ENCODE peak calls at places on chromosomes 6 and 20, in nine cellular contexts. K, V, O, B, E, F, M, C and P are unnamed samples.

GRCh38 chr20:38970302-38970701 is 8.2 kb downstream of the DHX35 start:
- DNase-seq in F (no peak), K (no peak), E (peak; percentile 43), V (no peak), B (no peak), O (no peak), M (peak; percentile 43), C (no peak), P (no peak)

GRCh38 chr6:162385980-162386379 is 341.6 kb downstream of the PRKN start:
- DNase-seq in V (no peak), O (no peak), E (no peak), M (no peak), K (no peak), F (no peak), C (no peak), B (no peak), P (no peak)

GRCh38 chr20:24798930-24799705 is 150.0 kb upstream of the CST7 start:
- DNase-seq in K (no peak), M (no peak), V (no peak), B (peak; percentile 18), F (no peak), C (no peak), O (no peak), E (no peak), P (no peak)

GRCh38 chr20:49631074-49631716 is 63.3 kb upstream of the PTGIS start:
- DNase-seq in E (no peak), K (no peak), F (no peak), O (no peak), M (no peak), V (no peak), C (no peak), B (no peak), P (no peak)

GRCh38 chr6:136469154-136469553 is 81.1 kb downstream of the MAP7 start:
- DNase-seq in B (no peak), E (no peak), M (no peak), C (no peak), V (no peak), K (no peak), F (no peak), O (no peak), P (no peak)

GRCh38 chr6:15538766-15539165 is 124.1 kb downstream of the DTNBP1 start:
- DNase-seq in C (no peak), F (no peak), E (no peak), M (no peak), B (no peak), K (no peak), O (no peak), V (no peak), P (no peak)

GRCh38 chr6:43764767-43765166 is 5.2 kb upstream of the VEGFA start:
- DNase-seq in K (no peak), C (peak; percentile 56), M (no peak), F (no peak), V (no peak), O (no peak), E (no peak), B (no peak), P (no peak)

GRCh38 chr20:54535045-54535444 is 59.7 kb downstream of the DOK5 start:
- DNase-seq in C (no peak), M (no peak), V (no peak), F (no peak), O (no peak), E (no peak), B (no peak), K (no peak), P (no peak)

GRCh38 chr6:55277628-55278003 is 49.7 kb upstream of the GFRAL start:
- DNase-seq in B (no peak), M (no peak), C (no peak), O (no peak), E (no peak), V (no peak), K (no peak), F (no peak), P (no peak)

GRCh38 chr6:87139236-87139635 is 16.1 kb upstream of the ZNF292 start:
- DNase-seq in O (peak; percentile 65), F (peak; percentile 32), M (no peak), B (peak; percentile 32), C (no peak), K (no peak), V (peak; percentile 32), E (peak; percentile 31), P (no peak)

GRCh38 chr6:132333639-132334516 is 67.4 kb downstream of the MOXD1 start:
- DNase-seq in E (peak; percentile 83), B (peak; percentile 91), O (no peak), F (no peak), C (no peak), V (no peak), M (peak; percentile 90), K (no peak), P (no peak)

GRCh38 chr20:57560554-57561355 is at the start of gene PCK1:
- DNase-seq in B (peak; percentile 66), F (no peak), V (no peak), C (no peak), O (no peak), E (no peak), M (no peak), K (no peak), P (peak; percentile 81)

GRCh38 chr20:59214083-59214482 is 50.5 kb downstream of the ZNF831 start:
- DNase-seq in O (no peak), C (no peak), B (no peak), V (no peak), F (no peak), M (no peak), K (no peak), E (no peak), P (no peak)

GRCh38 chr6:140845666-140846065 is 1287.1 kb upstream of the GJE1 start:
- DNase-seq in C (no peak), V (no peak), E (no peak), K (no peak), O (no peak), F (no peak), M (no peak), B (no peak), P (no peak)

GRCh38 chr6:105259912-105260889 is 80.4 kb upstream of the POPDC3 start:
- DNase-seq in V (peak; percentile 5), B (peak; percentile 46), O (peak; percentile 79), C (no peak), E (no peak), K (no peak), M (no peak), F (peak; percentile 92), P (no peak)

GRCh38 chr6:40848868-40849524 is 190.0 kb downstream of the UNC5CL start:
- DNase-seq in B (no peak), K (no peak), C (no peak), M (no peak), V (no peak), O (no peak), F (no peak), E (no peak), P (no peak)

GRCh38 chr6:150392452-150393220 is 23.8 kb downstream of the IYD start:
- DNase-seq in C (no peak), E (no peak), V (no peak), M (no peak), B (no peak), F (peak; percentile 71), K (no peak), O (no peak), P (no peak)

GRCh38 chr6:155765275-155766194 is 309.9 kb upstream of the NOX3 start:
- DNase-seq in V (no peak), E (no peak), K (no peak), M (peak; percentile 71), F (no peak), B (no peak), C (no peak), O (no peak), P (no peak)

GRCh38 chr20:43721429-43722152 is 5.2 kb downstream of the GTSF1L start:
- DNase-seq in M (no peak), E (no peak), B (no peak), K (no peak), O (peak; percentile 94), F (peak; percentile 48), C (peak; percentile 47), V (no peak), P (no peak)

GRCh38 chr6:143806282-143807102 is 36.6 kb upstream of the LTV1 start:
- DNase-seq in K (peak; percentile 63), M (peak; percentile 40), E (no peak), V (peak; percentile 89), O (no peak), F (no peak), B (peak; percentile 80), C (no peak), P (no peak)

GRCh38 chr6:87789198-87789899 is 87.3 kb upstream of the AKIRIN2 start:
- DNase-seq in B (peak; percentile 40), M (peak; percentile 66), C (no peak), E (no peak), O (no peak), F (no peak), K (no peak), V (no peak), P (no peak)

GRCh38 chr20:58956078-58956477 is 25.0 kb upstream of the NELFCD start:
- DNase-seq in B (no peak), F (no peak), V (no peak), E (no peak), K (no peak), C (no peak), O (no peak), M (no peak), P (no peak)

GRCh38 chr6:26607434-26608230 is 10.9 kb downstream of the ABT1 start:
- DNase-seq in B (peak; percentile 63), O (peak; percentile 72), V (peak; percentile 56), F (peak; percentile 4), K (no peak), E (peak; percentile 74), M (peak; percentile 44), C (no peak), P (no peak)

GRCh38 chr6:36955136-36955535 is 598 bp downstream of the PI16 start:
- DNase-seq in B (no peak), K (no peak), V (no peak), O (no peak), C (peak; percentile 16), F (no peak), E (no peak), M (no peak), P (no peak)

GRCh38 chr20:20476504-20476903 is 108.6 kb downstream of the INSM1 start:
- DNase-seq in O (no peak), K (no peak), C (no peak), V (no peak), F (no peak), B (no peak), M (no peak), E (no peak), P (no peak)

GRCh38 chr6:2999005-2999620 is 581 bp upstream of the NQO2 start:
- DNase-seq in V (peak; percentile 81), F (no peak), M (peak; percentile 56), O (peak; percentile 22), C (peak; percentile 93), K (no peak), B (peak; percentile 89), E (no peak), P (peak; percentile 82)

GRCh38 chr20:13139459-13140150 is 81.5 kb upstream of the ISM1 start:
- DNase-seq in V (no peak), K (no peak), F (no peak), O (no peak), E (no peak), M (no peak), C (no peak), B (peak; percentile 6), P (no peak)

GRCh38 chr6:15791401-15792137 is 128.7 kb upstream of the DTNBP1 start:
- DNase-seq in B (no peak), C (no peak), K (no peak), M (no peak), V (no peak), O (no peak), F (no peak), E (no peak), P (no peak)

GRCh38 chr6:101125380-101125971 is 244.3 kb upstream of the ASCC3 start:
- DNase-seq in K (no peak), B (no peak), C (no peak), O (no peak), M (no peak), V (no peak), F (no peak), E (no peak), P (no peak)

GRCh38 chr6:25637211-25637610 is 14.8 kb upstream of the SCGN start:
- DNase-seq in F (no peak), K (no peak), V (no peak), E (no peak), B (no peak), M (no peak), O (no peak), C (no peak), P (no peak)

GRCh38 chr6:15546591-15546990 is 116.2 kb downstream of the DTNBP1 start:
- DNase-seq in C (no peak), V (no peak), O (no peak), K (no peak), B (no peak), E (no peak), F (no peak), M (no peak), P (no peak)